ENCODE peak calls at places on chromosomes 7 and 10, in five cellular contexts. O is HepG2, A is GM12878, Y is H1, E is NT2/D1. V is an unnamed sample.

GRCh38 chr7:115827305-115828045 is 203.1 kb downstream of the TFEC start:
- DNase-seq in O (no peak), A (no peak), Y (no peak), E (no peak), V (no peak)

GRCh38 chr10:131177431-131178327 is 133.8 kb downstream of the TCERG1L start:
- DNase-seq in O (no peak), A (no peak), Y (no peak), E (no peak), V (no peak)

GRCh38 chr7:73520673-73521635 is 1.1 kb downstream of the BAZ1B start:
- DNase-seq in O (no peak), A (no peak), Y (no peak), E (no peak), V (no peak)

GRCh38 chr7:1758417-1758858 is 88.4 kb downstream of the ELFN1 start:
- DNase-seq in O (peak), A (no peak), Y (no peak), E (peak), V (peak)

GRCh38 chr7:74126220-74126880 is 42.7 kb downstream of the LIMK1 start:
- DNase-seq in O (no peak), A (no peak), Y (no peak), E (no peak), V (no peak)

GRCh38 chr7:1700536-1701333 is 30.7 kb downstream of the ELFN1 start:
- DNase-seq in O (no peak), A (no peak), Y (no peak), E (no peak), V (no peak)

GRCh38 chr7:25098096-25099046 is 26.7 kb downstream of the CYCS start:
- DNase-seq in O (peak), A (no peak), Y (peak), E (peak), V (peak)

GRCh38 chr7:34087892-34088891 is 182.9 kb downstream of the BMPER start:
- DNase-seq in O (peak), A (no peak), Y (peak), E (peak), V (peak)

GRCh38 chr7:68482800-68483199 is 1115.5 kb upstream of the AUTS2 start:
- DNase-seq in O (no peak), A (no peak), Y (no peak), E (no peak), V (no peak)

GRCh38 chr7:7746419-7746818 is 28.0 kb upstream of the RPA3 start:
- DNase-seq in O (no peak), A (no peak), Y (no peak), E (no peak), V (no peak)

GRCh38 chr10:112804036-112804435 is 146.0 kb upstream of the TCF7L2 start:
- DNase-seq in O (peak), A (no peak), Y (no peak), E (no peak), V (no peak)

GRCh38 chr10:122301055-122301810 is 30.1 kb downstream of the BTBD16 start:
- DNase-seq in O (no peak), A (no peak), Y (no peak), E (no peak), V (no peak)

GRCh38 chr10:117968354-117969182 is 78.2 kb downstream of the RAB11FIP2 start:
- DNase-seq in O (peak), A (no peak), Y (no peak), E (no peak), V (no peak)

GRCh38 chr10:22159180-22159579 is 58.6 kb downstream of the EBLN1 start:
- DNase-seq in O (no peak), A (no peak), Y (no peak), E (no peak), V (no peak)

GRCh38 chr7:43619213-43620012 is 36.5 kb downstream of the STK17A start:
- DNase-seq in O (no peak), A (no peak), Y (no peak), E (no peak), V (no peak)

GRCh38 chr7:34260282-34260681 is 354.9 kb downstream of the BMPER start:
- DNase-seq in O (no peak), A (no peak), Y (no peak), E (no peak), V (no peak)

GRCh38 chr7:36583318-36583717 is 141.0 kb downstream of the AOAH start:
- DNase-seq in O (no peak), A (no peak), Y (no peak), E (no peak), V (no peak)

GRCh38 chr7:158371856-158372255 is 215.8 kb downstream of the PTPRN2 start:
- DNase-seq in O (no peak), A (no peak), Y (no peak), E (no peak), V (no peak)

GRCh38 chr10:127577878-127578627 is 28.9 kb downstream of the NPS start:
- DNase-seq in O (no peak), A (no peak), Y (no peak), E (no peak), V (no peak)

GRCh38 chr7:32588657-32589056 is 93.4 kb downstream of the AVL9 start:
- DNase-seq in O (peak), A (no peak), Y (no peak), E (no peak), V (no peak)

GRCh38 chr10:5942471-5942870 is 34.9 kb downstream of the IL15RA start:
- DNase-seq in O (no peak), A (no peak), Y (no peak), E (no peak), V (no peak)

GRCh38 chr7:122803323-122803722 is 82.9 kb downstream of the CADPS2 start:
- DNase-seq in O (peak), A (no peak), Y (no peak), E (no peak), V (no peak)

GRCh38 chr7:32915041-32915536 is 23.5 kb upstream of the KBTBD2 start:
- DNase-seq in O (no peak), A (no peak), Y (no peak), E (no peak), V (no peak)

GRCh38 chr10:52864459-52865106 is 92.0 kb upstream of the MBL2 start:
- DNase-seq in O (peak), A (no peak), Y (peak), E (peak), V (no peak)

GRCh38 chr7:102468416-102469350 is 3.9 kb downstream of the LRWD1 start:
- DNase-seq in O (no peak), A (no peak), Y (no peak), E (no peak), V (no peak)

GRCh38 chr7:130719550-130719949 is 14.5 kb downstream of the KLF14 start:
- DNase-seq in O (no peak), A (no peak), Y (no peak), E (no peak), V (no peak)

GRCh38 chr10:105844653-105845052 is 1203.6 kb downstream of the SORCS3 start:
- DNase-seq in O (no peak), A (no peak), Y (no peak), E (no peak), V (no peak)

GRCh38 chr10:3935141-3935540 is 150.1 kb upstream of the KLF6 start:
- DNase-seq in O (no peak), A (peak), Y (no peak), E (no peak), V (no peak)

GRCh38 chr10:30583778-30584415 is 45.7 kb downstream of the LYZL2 start:
- DNase-seq in O (peak), A (peak), Y (no peak), E (no peak), V (no peak)

GRCh38 chr10:26449726-26450125 is 11.6 kb downstream of the APBB1IP start:
- DNase-seq in O (no peak), A (no peak), Y (no peak), E (no peak), V (no peak)

GRCh38 chr10:95501203-95502094 is 59.7 kb downstream of the SORBS1 start:
- DNase-seq in O (peak), A (no peak), Y (no peak), E (no peak), V (no peak)

GRCh38 chr7:46080595-46081159 is 159.6 kb upstream of the IGFBP3 start:
- DNase-seq in O (no peak), A (no peak), Y (no peak), E (no peak), V (no peak)

GRCh38 chr7:95520136-95520535 is 34.4 kb downstream of the ASB4 start:
- DNase-seq in O (no peak), A (no peak), Y (no peak), E (no peak), V (no peak)

DNA sequence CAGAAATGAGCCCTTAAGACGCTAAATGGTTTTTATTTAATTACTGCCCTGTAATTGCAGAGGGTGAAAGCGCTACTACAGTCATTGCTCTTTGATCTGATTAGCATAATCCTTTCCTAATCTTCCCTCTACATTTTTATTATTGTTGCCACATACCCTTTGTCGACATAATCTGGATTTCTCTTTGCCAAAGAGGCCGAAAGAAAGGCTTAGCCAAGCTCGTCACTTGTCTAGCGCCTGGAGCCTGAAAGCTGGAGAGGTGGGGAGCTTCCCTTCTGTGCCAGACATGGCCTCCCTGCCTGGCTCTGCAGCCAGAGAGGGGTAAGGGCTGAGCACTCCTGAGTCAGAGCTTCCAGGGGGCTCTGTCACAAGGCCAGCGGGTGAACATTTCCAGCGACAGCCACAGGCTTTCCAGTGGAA is 145.9 kb downstream of the PRKAG2 start:
- DNase-seq in O (no peak), A (no peak), Y (no peak), E (no peak), V (no peak)
- TF ChIP-seq SUZ12 in O (no peak), A (no peak), Y (no peak), E (no peak), V (no peak)

GRCh38 chr10:110181451-110181850 is 26.0 kb upstream of the MXI1 start:
- DNase-seq in O (no peak), A (no peak), Y (no peak), E (no peak), V (no peak)
- TF ChIP-seq SUZ12 in O (no peak), A (no peak), Y (no peak), E (no peak), V (no peak)

GRCh38 chr7:139758388-139758787 is 19.4 kb downstream of the HIPK2 start:
- DNase-seq in O (no peak), A (no peak), Y (no peak), E (no peak), V (no peak)
- TF ChIP-seq SUZ12 in O (no peak), A (no peak), Y (no peak), E (no peak), V (no peak)

DNA sequence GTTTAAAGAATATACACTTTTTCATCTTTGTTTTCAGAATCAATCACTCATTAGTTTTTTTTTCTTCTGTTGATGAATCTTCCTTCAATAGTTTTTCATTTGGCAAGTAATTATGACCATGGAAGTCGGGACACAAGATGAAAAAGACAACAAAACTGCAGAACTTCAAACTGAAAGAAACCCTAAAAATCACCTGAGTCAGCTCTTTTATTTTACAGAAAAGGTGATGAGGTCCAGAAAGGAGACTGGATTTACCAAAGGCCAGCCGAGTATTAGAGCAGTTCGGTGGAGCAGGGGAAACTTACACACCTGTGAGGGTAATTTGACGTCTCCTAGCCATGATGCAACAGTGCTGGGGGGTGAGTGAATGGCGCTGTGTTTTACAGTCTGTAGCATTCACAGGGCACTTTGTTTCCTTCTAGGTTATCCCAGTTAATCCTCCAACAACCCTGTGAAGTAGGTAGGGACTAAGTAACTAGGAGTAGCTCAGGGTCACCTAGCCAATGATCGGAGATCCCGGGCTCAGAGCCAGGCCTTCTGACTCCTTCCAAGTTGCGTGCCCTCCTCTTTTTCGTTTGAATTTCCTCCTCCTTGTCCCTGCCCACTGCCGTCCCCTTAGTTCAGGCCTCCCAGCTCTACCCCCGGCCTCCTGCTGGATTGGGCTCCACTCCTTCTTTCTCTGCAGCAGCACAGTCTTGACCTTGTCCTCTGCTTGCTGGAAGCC is 14.0 kb downstream of the RBM20 start:
- DNase-seq in O (no peak), A (no peak), Y (no peak), E (no peak), V (no peak)
- TF ChIP-seq SUZ12 in O (no peak), A (no peak), Y (no peak), E (no peak), V (no peak)

GRCh38 chr10:79063071-79063491 is 5.7 kb upstream of the ZMIZ1 start:
- DNase-seq in O (no peak), A (no peak), Y (no peak), E (no peak), V (no peak)
- TF ChIP-seq SUZ12 in O (no peak), A (no peak), Y (no peak), E (no peak), V (no peak)

GRCh38 chr10:89518876-89519842 is 16.2 kb downstream of the SLC16A12 start:
- DNase-seq in O (no peak), A (no peak), Y (no peak), E (no peak), V (no peak)

GRCh38 chr10:89523274-89523673 is 12.1 kb downstream of the SLC16A12 start:
- DNase-seq in O (no peak), A (no peak), Y (no peak), E (no peak), V (no peak)

GRCh38 chr10:89520711-89521110 is 14.7 kb downstream of the SLC16A12 start:
- DNase-seq in O (no peak), A (no peak), Y (no peak), E (no peak), V (no peak)

GRCh38 chr10:89522463-89522862 is 12.9 kb downstream of the SLC16A12 start:
- DNase-seq in O (no peak), A (no peak), Y (no peak), E (no peak), V (no peak)

GRCh38 chr10:89521368-89521767 is 14.0 kb downstream of the SLC16A12 start:
- DNase-seq in O (no peak), A (no peak), Y (no peak), E (no peak), V (no peak)
- TF ChIP-seq SUZ12 in O (no peak), A (no peak), Y (no peak), E (no peak), V (no peak)

GRCh38 chr10:49564461-49565009 is 25.6 kb upstream of the ERCC6 start:
- DNase-seq in O (no peak), A (no peak), Y (no peak), E (no peak), V (no peak)
- TF ChIP-seq SUZ12 in O (no peak), A (no peak), Y (no peak), E (no peak), V (no peak)